ENCODE peak calls at places on chromosome 7, in eight cellular contexts. I is tibial nerve; T is activated T-helper 1 cell treated with anti-CD3 and anti-CD28 coated beads, Interleukin-12 subunit alpha, Interleukin-12 subunit beta, Interleukin-2, Interleukin-4 antibody, amounts not matched to agents 30 ng/mL and 10 ng/mL and 1 ng/mL, durations not matched to agents 14 hours and 24 hours and 36 hours; W is AG08395; O is lower lobe of right lung; N is activated naive CD4-positive, alpha-beta T cell; H is natural killer cell treated with Interleukin-12 subunit alpha and Interleukin-12 subunit beta and Interleukin-15 and Interleukin-18, amount 100 ng/mL, for 72 hours; V is fibroblast of the conjunctiva. J is an unnamed sample.

GRCh38 chr7:114141415-114141814 is 222.6 kb upstream of the PPP1R3A start:
- DNase-seq in V (no peak), I (no peak), H (no peak), N (no peak), W (no peak), T (no peak), O (no peak), J (no peak)

GRCh38 chr7:122137291-122138077 is 6.6 kb downstream of the AASS start:
- DNase-seq in V (peak), I (no peak), T (no peak), H (no peak), O (no peak), N (no peak), W (no peak), J (no peak)

GRCh38 chr7:31146026-31146425 is 93.9 kb downstream of the ADCYAP1R1 start:
- DNase-seq in N (no peak), W (no peak), O (no peak), I (no peak), H (no peak), T (no peak), V (no peak), J (no peak)

GRCh38 chr7:137942459-137943115 is 59.3 kb downstream of the CREB3L2 start:
- DNase-seq in O (no peak), N (no peak), T (no peak), W (no peak), V (no peak), I (no peak), H (no peak), J (no peak)

GRCh38 chr7:4151926-4152549 is 530.1 kb upstream of the FOXK1 start:
- DNase-seq in V (no peak), H (no peak), W (no peak), O (no peak), I (no peak), N (no peak), T (no peak), J (no peak)

GRCh38 chr7:69619619-69620018 is 21.3 kb downstream of the AUTS2 start:
- DNase-seq in O (no peak), W (no peak), N (no peak), H (no peak), T (no peak), I (no peak), V (no peak), J (no peak)

GRCh38 chr7:6500691-6501090 is 50.6 kb downstream of the GRID2IP start:
- DNase-seq in T (no peak), H (no peak), O (no peak), V (no peak), I (no peak), W (no peak), N (no peak), J (no peak)

GRCh38 chr7:7911339-7911738 is 57.3 kb upstream of the GLCCI1 start:
- DNase-seq in H (no peak), N (no peak), I (no peak), W (peak), O (no peak), T (no peak), V (peak), J (no peak)

GRCh38 chr7:80729586-80730320 is 91.3 kb downstream of the CD36 start:
- DNase-seq in H (no peak), V (peak), T (no peak), O (no peak), W (peak), N (no peak), I (no peak), J (peak)

GRCh38 chr7:51601461-51601860 is 284.9 kb upstream of the COBL start:
- DNase-seq in V (no peak), I (no peak), N (no peak), W (no peak), T (no peak), O (no peak), H (no peak), J (no peak)

GRCh38 chr7:83559887-83560286 is 89.1 kb downstream of the SEMA3E start:
- DNase-seq in T (no peak), W (no peak), H (no peak), N (no peak), O (no peak), I (no peak), V (no peak), J (no peak)

GRCh38 chr7:129053938-129054437 is 923 bp downstream of the TNPO3 start:
- DNase-seq in T (no peak), H (no peak), I (no peak), O (no peak), N (no peak), W (no peak), V (no peak), J (no peak)

GRCh38 chr7:6708304-6708703 is 1.6 kb upstream of the ZNF12 start:
- DNase-seq in W (no peak), V (no peak), I (no peak), T (no peak), H (no peak), O (no peak), N (no peak), J (no peak)

GRCh38 chr7:26291699-26292538 is at the start of gene SNX10:
- DNase-seq in O (peak), T (peak), I (no peak), N (peak), H (peak), V (no peak), W (no peak), J (no peak)

GRCh38 chr7:106405697-106406141 is 120.9 kb upstream of the NAMPT start:
- DNase-seq in T (no peak), O (no peak), N (no peak), V (no peak), W (no peak), I (no peak), H (no peak), J (no peak)

GRCh38 chr7:155814569-155815276 is 2.5 kb upstream of the SHH start:
- DNase-seq in N (no peak), V (no peak), H (no peak), T (no peak), O (no peak), I (no peak), W (no peak), J (no peak)

GRCh38 chr7:22277375-22277774 is 79.6 kb downstream of the RAPGEF5 start:
- DNase-seq in V (no peak), O (no peak), N (no peak), T (no peak), W (no peak), H (no peak), I (no peak), J (no peak)

GRCh38 chr7:90705391-90706066 is 109.4 kb downstream of the CDK14 start:
- DNase-seq in V (no peak), I (no peak), W (no peak), N (no peak), H (no peak), O (no peak), T (no peak), J (no peak)

GRCh38 chr7:100874300-100874576 is 665 bp upstream of the SRRT start:
- DNase-seq in N (no peak), O (no peak), V (no peak), T (no peak), W (no peak), H (no peak), I (no peak), J (no peak)

GRCh38 chr7:112347088-112347487 is 103.2 kb upstream of the IFRD1 start:
- DNase-seq in I (no peak), H (no peak), N (no peak), T (no peak), O (no peak), V (no peak), W (no peak), J (no peak)

GRCh38 chr7:34991938-34992840 is 45.1 kb downstream of the DPY19L1 start:
- DNase-seq in I (no peak), H (no peak), T (no peak), V (no peak), W (peak), O (no peak), N (no peak), J (no peak)

GRCh38 chr7:45902820-45903219 is 14.5 kb downstream of the IGFBP1 start:
- DNase-seq in T (no peak), V (no peak), N (no peak), O (no peak), I (no peak), W (no peak), H (no peak), J (no peak)

GRCh38 chr7:152884321-152884720 is 124.8 kb downstream of the ACTR3B start:
- DNase-seq in W (no peak), O (no peak), H (no peak), T (no peak), V (no peak), N (no peak), I (no peak), J (no peak)

GRCh38 chr7:26428571-26428970 is 136.9 kb downstream of the SNX10 start:
- DNase-seq in V (no peak), N (no peak), T (no peak), O (no peak), H (no peak), W (no peak), I (no peak), J (no peak)

GRCh38 chr7:82179311-82179710 is 264.3 kb downstream of the CACNA2D1 start:
- DNase-seq in V (no peak), W (no peak), H (no peak), T (no peak), I (no peak), O (no peak), N (no peak), J (no peak)

GRCh38 chr7:148264933-148265557 is 325.5 kb upstream of the C7orf33 start:
- DNase-seq in N (no peak), V (peak), H (no peak), I (no peak), O (no peak), T (no peak), W (peak), J (peak)

GRCh38 chr7:3754488-3755365 is 453.7 kb downstream of the SDK1 start:
- DNase-seq in N (no peak), H (no peak), I (no peak), O (no peak), T (no peak), W (no peak), V (peak), J (no peak)

GRCh38 chr7:103048833-103049232 is 25.8 kb downstream of the FBXL13 start:
- DNase-seq in O (no peak), V (no peak), I (no peak), H (no peak), N (no peak), T (no peak), W (no peak), J (no peak)

GRCh38 chr7:29471444-29472138 is 92.0 kb upstream of the PRR15 start:
- DNase-seq in I (no peak), O (no peak), T (no peak), N (no peak), H (no peak), W (no peak), V (no peak), J (no peak)

GRCh38 chr7:47035522-47035921 is 546.4 kb downstream of the TNS3 start:
- DNase-seq in O (no peak), W (no peak), I (no peak), H (no peak), T (no peak), V (no peak), N (no peak), J (no peak)

GRCh38 chr7:3916146-3916545 is 615.1 kb downstream of the SDK1 start:
- DNase-seq in H (no peak), T (no peak), W (no peak), N (no peak), I (no peak), O (no peak), V (no peak), J (no peak)

GRCh38 chr7:83413831-83414230 is 235.1 kb downstream of the SEMA3E start:
- DNase-seq in H (no peak), W (no peak), V (no peak), T (no peak), N (no peak), O (no peak), I (no peak), J (no peak)

GRCh38 chr7:143345428-143345900 is 17.0 kb downstream of the FAM131B start:
- DNase-seq in N (peak), V (peak), W (no peak), T (peak), I (no peak), O (peak), H (peak), J (no peak)

GRCh38 chr7:100667331-100668068 is 6.0 kb upstream of the GNB2 start:
- DNase-seq in O (no peak), N (no peak), W (no peak), H (peak), T (no peak), I (no peak), V (no peak), J (no peak)

GRCh38 chr7:159076340-159076739 is 68.3 kb downstream of the VIPR2 start:
- DNase-seq in V (no peak), O (no peak), H (no peak), T (no peak), I (no peak), N (no peak), W (no peak), J (no peak)

J was measured in stromal cell of bone marrow.